ENCODE peak calls at places on chromosome 7, in five cellular contexts. H is transverse colon, W is PC-3, F is AG09309, L is astrocyte of the cerebellum. U is an unnamed sample.

GRCh38 chr7:105773030-105773460 is 103.4 kb downstream of the ATXN7L1 start:
- DNase-seq in H (no peak), W (no peak), F (no peak), L (no peak), U (no peak)

GRCh38 chr7:3949226-3949625 is 648.2 kb downstream of the SDK1 start:
- DNase-seq in H (no peak), W (no peak), F (no peak), L (no peak), U (no peak)

GRCh38 chr7:18762189-18762588 is 266.6 kb downstream of the HDAC9 start:
- DNase-seq in H (no peak), W (peak; percentile 31), F (no peak), L (peak; percentile 82), U (no peak)

GRCh38 chr7:7791523-7791922 is 73.1 kb upstream of the RPA3 start:
- DNase-seq in H (no peak), W (no peak), F (no peak), L (no peak), U (no peak)

GRCh38 chr7:140161047-140161446 is 15.7 kb downstream of the KDM7A start:
- DNase-seq in H (no peak), W (no peak), F (no peak), L (no peak), U (no peak)

GRCh38 chr7:150368884-150369739 is 490 bp downstream of the REPIN1 start:
- DNase-seq in H (peak; percentile 67), W (peak; percentile 52), F (no peak), L (no peak), U (peak; percentile 13)

GRCh38 chr7:48251766-48252165 is 80.5 kb downstream of the ABCA13 start:
- DNase-seq in H (no peak), W (peak; percentile 74), F (no peak), L (no peak), U (peak; percentile 30)

GRCh38 chr7:22855049-22855392 is 32.4 kb upstream of the TOMM7 start:
- DNase-seq in H (no peak), W (no peak), F (no peak), L (peak; percentile 39), U (no peak)

GRCh38 chr7:36521911-36522310 is 132.2 kb downstream of the ANLN start:
- DNase-seq in H (no peak), W (no peak), F (no peak), L (no peak), U (no peak)

GRCh38 chr7:99919814-99920618 is 686 bp upstream of the TRIM4 start:
- DNase-seq in H (no peak), W (no peak), F (peak; percentile 2), L (no peak), U (no peak)

GRCh38 chr7:142584765-142585164 is 164.5 kb upstream of the PRSS1 start:
- DNase-seq in H (no peak), W (no peak), F (no peak), L (no peak), U (no peak)

GRCh38 chr7:18053177-18053928 is 25.7 kb upstream of the PRPS1L1 start:
- DNase-seq in H (no peak), W (peak; percentile 3), F (no peak), L (no peak), U (peak; percentile 77)

GRCh38 chr7:156475179-156475578 is 165.4 kb upstream of the RNF32 start:
- DNase-seq in H (no peak), W (no peak), F (no peak), L (peak; percentile 79), U (no peak)

GRCh38 chr7:131164025-131164899 is 163.4 kb upstream of the MKLN1 start:
- DNase-seq in H (no peak), W (peak; percentile 91), F (peak; percentile 84), L (peak; percentile 37), U (peak; percentile 91)

GRCh38 chr7:148382585-148382984 is 208.0 kb upstream of the C7orf33 start:
- DNase-seq in H (no peak), W (no peak), F (no peak), L (no peak), U (no peak)

GRCh38 chr7:25669300-25669781 is 441.1 kb upstream of the NPVF start:
- DNase-seq in H (no peak), W (no peak), F (no peak), L (no peak), U (no peak)

GRCh38 chr7:91045626-91046025 is 218.6 kb upstream of the FZD1 start:
- DNase-seq in H (no peak), W (no peak), F (no peak), L (no peak), U (no peak)

GRCh38 chr7:14833707-14834106 is 68.8 kb downstream of the DGKB start:
- DNase-seq in H (no peak), W (no peak), F (no peak), L (no peak), U (no peak)

GRCh38 chr7:34080513-34080912 is 175.2 kb downstream of the BMPER start:
- DNase-seq in H (no peak), W (no peak), F (peak; percentile 55), L (no peak), U (no peak)

GRCh38 chr7:12303507-12303906 is 92.4 kb downstream of the TMEM106B start:
- DNase-seq in H (no peak), W (peak; percentile 56), F (no peak), L (peak; percentile 23), U (peak; percentile 40)
- H3K4me3 ChIP-seq in H (no peak overlapping the region), W (no peak overlapping the region), F (no peak overlapping the region), L (no peak overlapping the region), U (no peak overlapping the region)

GRCh38 chr7:44431091-44431608 is 59.3 kb downstream of the NUDCD3 start:
- DNase-seq in H (peak; percentile 21), W (peak; percentile 9), F (no peak), L (no peak), U (no peak)
- TF ChIP-seq CTCF in H (no peak), W (peak; percentile 33), F (peak; percentile 10), L (no peak), U (peak; percentile 17)

GRCh38 chr7:128833939-128834310 is 3.7 kb downstream of the FLNC start:
- DNase-seq in H (no peak), W (peak; percentile 21), F (no peak), L (no peak), U (no peak)

GRCh38 chr7:128831994-128832879 is 2.0 kb downstream of the FLNC start:
- DNase-seq in H (no peak), W (peak; percentile 15), F (no peak), L (peak; percentile 23), U (no peak)

GRCh38 chr7:128832880-128833147 is 2.6 kb downstream of the FLNC start:
- DNase-seq in H (no peak), W (no peak), F (no peak), L (no peak), U (no peak)

GRCh38 chr7:128835231-128835751 is 5.1 kb downstream of the FLNC start:
- DNase-seq in H (no peak), W (no peak), F (no peak), L (no peak), U (no peak)

DNA sequence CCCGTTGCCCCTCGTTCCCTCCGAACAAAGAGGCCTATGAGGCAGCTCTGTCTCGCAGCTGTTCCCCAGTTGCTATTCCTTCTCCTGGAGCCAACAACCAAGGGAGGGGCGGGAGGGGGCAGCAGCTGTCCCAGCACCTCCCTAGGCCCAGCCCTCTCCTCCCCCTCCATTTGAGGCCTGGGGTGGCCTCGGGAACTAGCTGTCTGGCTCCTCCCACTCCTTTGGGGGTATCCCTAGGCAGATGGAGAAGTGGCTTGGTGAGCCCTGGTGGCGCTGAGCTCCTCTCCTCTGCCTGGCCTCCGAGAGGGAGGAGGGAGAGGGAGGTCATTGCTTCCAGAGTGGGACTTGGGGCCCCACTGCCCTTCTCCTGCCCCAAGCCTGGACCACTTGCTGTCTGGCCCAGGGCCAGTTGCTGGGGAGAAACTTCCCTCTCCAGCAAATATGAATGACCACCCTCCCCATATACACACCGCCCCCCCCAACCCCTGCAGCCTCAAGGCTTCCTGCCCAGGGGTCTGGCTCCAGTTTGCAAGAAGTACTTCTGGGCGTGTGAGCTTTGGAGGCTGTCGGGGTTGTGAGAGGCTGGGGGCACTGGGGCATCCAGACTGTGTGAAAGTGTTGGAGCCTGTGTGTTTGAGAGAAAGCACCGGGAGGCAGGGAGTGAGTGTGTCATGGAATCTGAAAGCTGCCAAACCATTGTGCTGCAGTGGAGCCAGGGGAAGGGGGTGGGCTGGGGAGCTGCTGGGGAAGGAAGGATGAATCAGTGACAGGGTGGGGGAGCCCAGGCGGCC is 3.1 kb downstream of the FLNC start:
- DNase-seq in H (peak; percentile 48), W (peak; percentile 64), F (no peak), L (peak; percentile 92), U (peak; percentile 40)
- H3K4me3 ChIP-seq in H (no peak overlapping the region), W (peak overlapping the region; percentile 84), F (peak overlapping the region; percentile 90), L (peak overlapping the region; percentile 87), U (no peak overlapping the region)

GRCh38 chr7:98235901-98236300 is 16.1 kb downstream of the TECPR1 start:
- DNase-seq in H (no peak), W (no peak), F (no peak), L (no peak), U (no peak)

GRCh38 chr7:98232799-98233198 is 19.2 kb downstream of the TECPR1 start:
- DNase-seq in H (no peak), W (no peak), F (no peak), L (no peak), U (no peak)

GRCh38 chr7:98236366-98237185 is 15.5 kb downstream of the TECPR1 start:
- DNase-seq in H (no peak), W (no peak), F (no peak), L (no peak), U (no peak)

GRCh38 chr7:98233241-98234070 is 18.6 kb downstream of the TECPR1 start:
- DNase-seq in H (no peak), W (no peak), F (no peak), L (no peak), U (no peak)

GRCh38 chr7:98234429-98235147 is 17.4 kb downstream of the TECPR1 start:
- DNase-seq in H (no peak), W (no peak), F (no peak), L (no peak), U (no peak)
- TF ChIP-seq CTCF in H (no peak), W (no peak), F (no peak), L (no peak), U (no peak)

GRCh38 chr7:114082934-114083647 is 164.3 kb upstream of the PPP1R3A start:
- DNase-seq in H (peak; percentile 46), W (no peak), F (no peak), L (no peak), U (no peak)

GRCh38 chr7:114085313-114085591 is 166.4 kb upstream of the PPP1R3A start:
- DNase-seq in H (no peak), W (no peak), F (no peak), L (no peak), U (no peak)

GRCh38 chr7:114084381-114085312 is 165.8 kb upstream of the PPP1R3A start:
- DNase-seq in H (peak; percentile 72), W (no peak), F (no peak), L (no peak), U (peak; percentile 11)

GRCh38 chr7:114082567-114082933 is 163.7 kb upstream of the PPP1R3A start:
- DNase-seq in H (no peak), W (no peak), F (no peak), L (no peak), U (no peak)

DNA sequence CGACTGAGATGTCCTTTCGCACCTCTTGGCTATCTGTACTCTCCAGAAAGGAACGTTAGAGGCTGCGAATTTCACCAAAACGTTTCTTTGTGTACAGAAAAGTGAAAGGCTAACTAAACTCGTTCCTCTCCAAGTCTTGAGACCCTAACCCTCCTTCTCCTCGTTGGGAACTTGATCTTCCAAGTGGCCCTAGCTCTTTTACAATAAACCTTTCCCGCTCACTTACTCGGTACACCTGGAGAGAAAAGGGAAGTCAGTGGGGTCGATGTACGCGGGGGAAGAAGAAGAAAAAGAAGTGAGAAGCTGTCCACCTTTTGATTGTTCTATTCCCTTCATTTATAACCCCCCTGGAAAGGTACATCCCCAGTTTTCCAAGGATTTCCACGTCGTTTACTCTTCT is 164.9 kb upstream of the PPP1R3A start:
- DNase-seq in H (no peak), W (no peak), F (no peak), L (no peak), U (no peak)
- H3K4me3 ChIP-seq in H (no peak overlapping the region), W (no peak overlapping the region), F (no peak overlapping the region), L (peak overlapping the region; percentile 43), U (no peak overlapping the region)